ENCODE peak calls at places on chromosomes 1 and 21, in four cellular contexts. One of them, this sample, is unnamed. For H3K4me1 and H3K27me3, the result is how much of the 10 kb centered on the place peaks cover.

GRCh38 chr1:6440198-6441126 is 15.9 kb downstream of the ESPN start:
- DNase-seq in K562: peak
- DNase-seq in transverse colon: peak
- DNase-seq in neuronal stem cell: no peak
- DNase-seq in this sample: no peak

GRCh38 chr21:38804617-38805281 is 980 bp upstream of the ETS2 start:
- DNase-seq in transverse colon: peak
- DNase-seq in K562: peak
- DNase-seq in neuronal stem cell: no peak
- DNase-seq in this sample: no peak

GRCh38 chr1:150015733-150016132 is 5.2 kb upstream of the OTUD7B start:
- DNase-seq in transverse colon: no peak
- DNase-seq in K562: peak
- DNase-seq in neuronal stem cell: no peak
- DNase-seq in this sample: no peak

GRCh38 chr1:12249181-12249580 is 19.4 kb downstream of the VPS13D start:
- DNase-seq in neuronal stem cell: no peak
- DNase-seq in transverse colon: no peak
- DNase-seq in K562: no peak
- DNase-seq in this sample: no peak

GRCh38 chr1:107935396-107936064 is 29.4 kb downstream of the VAV3 start:
- DNase-seq in transverse colon: no peak
- DNase-seq in neuronal stem cell: no peak
- DNase-seq in K562: no peak
- DNase-seq in this sample: peak

GRCh38 chr1:234529095-234529494 is 50.1 kb upstream of the TARBP1 start:
- DNase-seq in K562: no peak
- DNase-seq in neuronal stem cell: no peak
- DNase-seq in transverse colon: no peak
- DNase-seq in this sample: no peak

GRCh38 chr1:39623053-39623452 is 16.4 kb downstream of the HEYL start:
- DNase-seq in transverse colon: no peak
- DNase-seq in K562: no peak
- DNase-seq in neuronal stem cell: no peak
- DNase-seq in this sample: no peak

GRCh38 chr1:208950206-208950605 is 633.3 kb upstream of the CAMK1G start:
- DNase-seq in transverse colon: no peak
- DNase-seq in K562: no peak
- DNase-seq in neuronal stem cell: no peak
- DNase-seq in this sample: no peak

GRCh38 chr1:118013336-118013735 is 83.8 kb downstream of the WDR3 start:
- DNase-seq in neuronal stem cell: no peak
- DNase-seq in transverse colon: no peak
- DNase-seq in K562: no peak
- DNase-seq in this sample: no peak

GRCh38 chr1:61079898-61080336 is 2.4 kb upstream of the NFIA start:
- DNase-seq in neuronal stem cell: no peak
- DNase-seq in transverse colon: peak
- DNase-seq in K562: peak
- DNase-seq in this sample: no peak
- H3K4me3 ChIP-seq in neuronal stem cell: no peak
- H3K4me3 ChIP-seq in transverse colon: peak
- H3K4me3 ChIP-seq in K562: peak
- H3K4me3 ChIP-seq in this sample: no peak

DNA sequence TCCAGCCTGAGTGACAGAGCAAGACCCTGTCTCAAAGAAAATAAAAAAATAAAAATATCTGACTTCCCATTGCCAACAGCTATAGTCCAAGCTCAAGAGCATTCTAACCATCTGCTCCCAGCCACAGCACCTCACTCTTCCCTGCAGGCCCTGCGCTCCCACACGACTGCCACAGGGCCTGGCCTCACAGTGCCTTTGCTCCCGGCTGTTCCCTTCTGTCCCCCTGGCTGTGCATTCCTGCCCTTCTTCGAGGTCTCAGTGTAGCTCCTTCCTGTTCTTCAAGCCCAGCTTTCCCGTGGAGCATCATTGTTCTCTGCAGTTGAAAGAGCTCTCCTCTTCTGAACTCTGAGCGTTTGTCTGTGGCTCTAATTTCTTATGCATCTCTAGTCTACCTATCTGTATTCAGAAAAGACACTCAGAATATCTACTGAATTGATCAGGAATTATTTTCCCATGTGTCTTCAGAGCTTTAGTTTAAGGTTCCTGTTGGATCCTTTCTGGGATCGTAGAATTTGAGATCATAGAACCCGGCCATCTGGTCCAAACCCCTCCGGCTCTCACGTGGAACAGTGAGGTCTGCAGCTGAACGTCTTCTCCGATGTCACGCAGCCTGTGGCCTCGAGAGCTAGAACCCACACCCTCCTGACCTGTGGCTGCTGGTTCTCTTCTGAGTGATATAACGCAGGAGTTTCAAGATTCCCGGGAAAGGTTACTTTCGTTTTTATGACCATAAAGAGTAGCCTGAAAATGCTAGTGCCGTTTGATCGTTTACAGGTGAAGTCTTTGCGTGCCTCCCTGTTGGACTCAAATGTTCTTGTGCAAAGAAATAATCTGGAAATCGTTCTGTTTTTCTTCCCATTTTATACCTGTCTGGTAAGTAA is 54.4 kb downstream of the DOP1B start:
- DNase-seq in K562: no peak
- DNase-seq in transverse colon: no peak
- DNase-seq in neuronal stem cell: no peak
- DNase-seq in this sample: no peak
- H3K4me1 ChIP-seq in K562: under half
- H3K4me1 ChIP-seq in transverse colon: under half
- H3K4me1 ChIP-seq in neuronal stem cell: under half
- H3K4me1 ChIP-seq in this sample: under half

GRCh38 chr1:203435628-203436027 is 40.0 kb upstream of the PRELP start:
- DNase-seq in K562: no peak
- DNase-seq in transverse colon: no peak
- DNase-seq in neuronal stem cell: no peak
- DNase-seq in this sample: no peak

GRCh38 chr1:203440780-203441179 is 34.8 kb upstream of the PRELP start:
- DNase-seq in neuronal stem cell: no peak
- DNase-seq in transverse colon: peak
- DNase-seq in K562: no peak
- DNase-seq in this sample: no peak

GRCh38 chr1:203437696-203438315 is 37.8 kb upstream of the PRELP start:
- DNase-seq in K562: no peak
- DNase-seq in neuronal stem cell: no peak
- DNase-seq in transverse colon: no peak
- DNase-seq in this sample: no peak

GRCh38 chr1:203441811-203442210 is 33.8 kb upstream of the PRELP start:
- DNase-seq in K562: no peak
- DNase-seq in transverse colon: no peak
- DNase-seq in neuronal stem cell: no peak
- DNase-seq in this sample: no peak

DNA sequence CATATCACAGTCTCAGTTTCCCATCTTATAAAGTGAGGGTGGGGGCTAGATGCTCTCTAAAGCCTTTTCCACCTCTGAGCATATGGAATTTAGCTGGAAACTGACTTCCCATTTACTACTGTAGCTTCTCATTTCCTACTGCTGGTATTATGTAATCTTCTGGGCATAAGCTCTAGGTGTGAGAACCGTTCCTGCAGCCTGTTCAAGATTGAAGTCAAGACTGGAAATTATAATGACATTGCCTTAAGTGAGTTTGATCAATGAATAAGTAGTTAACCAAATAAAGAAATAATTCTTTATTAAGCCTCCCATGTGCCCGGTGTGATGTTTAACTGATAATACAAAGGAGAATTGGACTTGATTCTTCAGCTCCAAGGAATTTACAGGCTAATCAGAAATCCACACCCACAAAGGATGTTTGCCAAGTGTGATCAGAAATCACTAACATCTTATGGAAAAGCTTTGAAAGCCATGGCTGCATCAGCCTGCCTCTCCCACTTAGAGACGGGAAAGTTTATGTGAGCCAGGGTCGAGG is 36.5 kb upstream of the PRELP start:
- DNase-seq in neuronal stem cell: no peak
- DNase-seq in K562: no peak
- DNase-seq in transverse colon: no peak
- DNase-seq in this sample: no peak
- H3K27me3 ChIP-seq in neuronal stem cell: under half
- H3K27me3 ChIP-seq in K562: under half
- H3K27me3 ChIP-seq in transverse colon: under half
- H3K27me3 ChIP-seq in this sample: under half

DNA sequence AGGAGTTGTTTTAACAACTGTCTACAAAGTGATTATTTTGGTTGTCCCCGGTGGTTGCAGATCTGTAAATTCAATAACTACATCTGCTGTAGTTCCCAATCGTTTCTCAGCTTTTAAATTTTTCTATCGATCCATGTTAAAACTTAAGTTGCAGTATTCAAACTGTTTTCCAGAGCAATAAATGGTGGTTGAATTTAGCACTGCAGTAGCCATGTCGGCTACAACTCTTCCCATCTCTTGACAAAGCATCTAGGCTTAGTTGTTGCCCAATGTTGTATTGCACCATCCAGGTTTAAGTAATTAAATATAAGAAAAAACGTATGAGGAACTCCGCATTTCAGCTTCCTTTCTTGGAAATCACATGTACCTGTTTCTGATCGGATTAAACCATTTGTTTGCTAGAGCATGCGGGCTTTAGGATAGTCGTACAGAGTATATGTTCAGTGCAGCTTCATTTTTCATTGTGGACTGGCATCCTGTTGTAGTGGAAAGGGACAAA is 996 bp downstream of the CNIH4 start:
- DNase-seq in transverse colon: no peak
- DNase-seq in K562: peak
- DNase-seq in neuronal stem cell: no peak
- DNase-seq in this sample: no peak
- H3K4me3 ChIP-seq in transverse colon: peak
- H3K4me3 ChIP-seq in K562: peak
- H3K4me3 ChIP-seq in neuronal stem cell: peak
- H3K4me3 ChIP-seq in this sample: peak